ENCODE peak calls at places on chromosomes 11 and 22, in five cellular contexts. One of them, this sample, is unnamed.

GRCh38 chr11:8690374-8691342 is 8.1 kb downstream of the RPL27A start:
- DNase-seq in T-helper 2 cell: no peak
- DNase-seq in stimulated activated CD8-positive, alpha-beta memory T cell treated with anti-CD3 and anti-CD28 coated beads, Interleukin-15, amount 100 ng/mL, for 24 hours: no peak
- DNase-seq in HS-27A: no peak
- DNase-seq in left ventricle myocardium inferior: no peak
- DNase-seq in this sample: no peak

GRCh38 chr22:44567846-44568493 is 69.9 kb upstream of the RTL6 start:
- DNase-seq in T-helper 2 cell: peak
- DNase-seq in stimulated activated CD8-positive, alpha-beta memory T cell treated with anti-CD3 and anti-CD28 coated beads, Interleukin-15, amount 100 ng/mL, for 24 hours: peak
- DNase-seq in HS-27A: no peak
- DNase-seq in left ventricle myocardium inferior: no peak
- DNase-seq in this sample: peak

GRCh38 chr11:1062075-1062820 is 12.4 kb upstream of the MUC2 start:
- DNase-seq in T-helper 2 cell: no peak
- DNase-seq in stimulated activated CD8-positive, alpha-beta memory T cell treated with anti-CD3 and anti-CD28 coated beads, Interleukin-15, amount 100 ng/mL, for 24 hours: no peak
- DNase-seq in HS-27A: no peak
- DNase-seq in left ventricle myocardium inferior: no peak
- DNase-seq in this sample: no peak

GRCh38 chr22:46574993-46575914 is 37.8 kb upstream of the CELSR1 start:
- DNase-seq in T-helper 2 cell: no peak
- DNase-seq in stimulated activated CD8-positive, alpha-beta memory T cell treated with anti-CD3 and anti-CD28 coated beads, Interleukin-15, amount 100 ng/mL, for 24 hours: no peak
- DNase-seq in HS-27A: no peak
- DNase-seq in left ventricle myocardium inferior: peak
- DNase-seq in this sample: peak

GRCh38 chr22:40463727-40464126 is 93.3 kb downstream of the SGSM3 start:
- DNase-seq in T-helper 2 cell: no peak
- DNase-seq in stimulated activated CD8-positive, alpha-beta memory T cell treated with anti-CD3 and anti-CD28 coated beads, Interleukin-15, amount 100 ng/mL, for 24 hours: no peak
- DNase-seq in HS-27A: no peak
- DNase-seq in left ventricle myocardium inferior: no peak
- DNase-seq in this sample: no peak

GRCh38 chr11:126733685-126734084 is 266.9 kb downstream of the KIRREL3 start:
- DNase-seq in T-helper 2 cell: no peak
- DNase-seq in stimulated activated CD8-positive, alpha-beta memory T cell treated with anti-CD3 and anti-CD28 coated beads, Interleukin-15, amount 100 ng/mL, for 24 hours: no peak
- DNase-seq in HS-27A: no peak
- DNase-seq in left ventricle myocardium inferior: no peak
- DNase-seq in this sample: no peak

GRCh38 chr11:115415939-115416338 is 88.3 kb downstream of the CADM1 start:
- DNase-seq in T-helper 2 cell: no peak
- DNase-seq in stimulated activated CD8-positive, alpha-beta memory T cell treated with anti-CD3 and anti-CD28 coated beads, Interleukin-15, amount 100 ng/mL, for 24 hours: no peak
- DNase-seq in HS-27A: no peak
- DNase-seq in left ventricle myocardium inferior: no peak
- DNase-seq in this sample: no peak

GRCh38 chr22:23178512-23179254 is 1.6 kb upstream of the BCR start:
- DNase-seq in T-helper 2 cell: peak
- DNase-seq in stimulated activated CD8-positive, alpha-beta memory T cell treated with anti-CD3 and anti-CD28 coated beads, Interleukin-15, amount 100 ng/mL, for 24 hours: peak
- DNase-seq in HS-27A: no peak
- DNase-seq in left ventricle myocardium inferior: peak
- DNase-seq in this sample: peak

GRCh38 chr11:115819014-115819413 is 314.8 kb upstream of the CADM1 start:
- DNase-seq in T-helper 2 cell: no peak
- DNase-seq in stimulated activated CD8-positive, alpha-beta memory T cell treated with anti-CD3 and anti-CD28 coated beads, Interleukin-15, amount 100 ng/mL, for 24 hours: no peak
- DNase-seq in HS-27A: no peak
- DNase-seq in left ventricle myocardium inferior: no peak
- DNase-seq in this sample: no peak

GRCh38 chr22:43922123-43922522 is 1.5 kb upstream of the PNPLA3 start:
- DNase-seq in T-helper 2 cell: no peak
- DNase-seq in stimulated activated CD8-positive, alpha-beta memory T cell treated with anti-CD3 and anti-CD28 coated beads, Interleukin-15, amount 100 ng/mL, for 24 hours: no peak
- DNase-seq in HS-27A: no peak
- DNase-seq in left ventricle myocardium inferior: no peak
- DNase-seq in this sample: no peak

GRCh38 chr11:6268811-6269210 is 9.2 kb downstream of the CCKBR start:
- DNase-seq in T-helper 2 cell: no peak
- DNase-seq in stimulated activated CD8-positive, alpha-beta memory T cell treated with anti-CD3 and anti-CD28 coated beads, Interleukin-15, amount 100 ng/mL, for 24 hours: no peak
- DNase-seq in HS-27A: no peak
- DNase-seq in left ventricle myocardium inferior: no peak
- DNase-seq in this sample: no peak

GRCh38 chr22:29146101-29146560 is 59.6 kb upstream of the EMID1 start:
- DNase-seq in T-helper 2 cell: no peak
- DNase-seq in stimulated activated CD8-positive, alpha-beta memory T cell treated with anti-CD3 and anti-CD28 coated beads, Interleukin-15, amount 100 ng/mL, for 24 hours: no peak
- DNase-seq in HS-27A: no peak
- DNase-seq in left ventricle myocardium inferior: no peak
- DNase-seq in this sample: no peak

GRCh38 chr11:5336331-5336730 is 7.0 kb downstream of the OR51B5 start:
- DNase-seq in T-helper 2 cell: no peak
- DNase-seq in stimulated activated CD8-positive, alpha-beta memory T cell treated with anti-CD3 and anti-CD28 coated beads, Interleukin-15, amount 100 ng/mL, for 24 hours: no peak
- DNase-seq in HS-27A: no peak
- DNase-seq in left ventricle myocardium inferior: no peak
- DNase-seq in this sample: peak

GRCh38 chr11:86919557-86920210 is 35.5 kb downstream of the FZD4 start:
- DNase-seq in T-helper 2 cell: no peak
- DNase-seq in stimulated activated CD8-positive, alpha-beta memory T cell treated with anti-CD3 and anti-CD28 coated beads, Interleukin-15, amount 100 ng/mL, for 24 hours: no peak
- DNase-seq in HS-27A: peak
- DNase-seq in left ventricle myocardium inferior: no peak
- DNase-seq in this sample: peak

GRCh38 chr11:44427432-44427831 is 117.5 kb upstream of the ALX4 start:
- DNase-seq in T-helper 2 cell: no peak
- DNase-seq in stimulated activated CD8-positive, alpha-beta memory T cell treated with anti-CD3 and anti-CD28 coated beads, Interleukin-15, amount 100 ng/mL, for 24 hours: no peak
- DNase-seq in HS-27A: no peak
- DNase-seq in left ventricle myocardium inferior: no peak
- DNase-seq in this sample: no peak

GRCh38 chr22:43234299-43234988 is 47.5 kb upstream of the TTLL12 start:
- DNase-seq in T-helper 2 cell: no peak
- DNase-seq in stimulated activated CD8-positive, alpha-beta memory T cell treated with anti-CD3 and anti-CD28 coated beads, Interleukin-15, amount 100 ng/mL, for 24 hours: no peak
- DNase-seq in HS-27A: no peak
- DNase-seq in left ventricle myocardium inferior: no peak
- DNase-seq in this sample: no peak

GRCh38 chr11:102378818-102379217 is 31.8 kb downstream of the BIRC2 start:
- DNase-seq in T-helper 2 cell: no peak
- DNase-seq in stimulated activated CD8-positive, alpha-beta memory T cell treated with anti-CD3 and anti-CD28 coated beads, Interleukin-15, amount 100 ng/mL, for 24 hours: no peak
- DNase-seq in HS-27A: no peak
- DNase-seq in left ventricle myocardium inferior: no peak
- DNase-seq in this sample: no peak

GRCh38 chr11:67732045-67732787 is 57.8 kb upstream of the ALDH3B2 start:
- DNase-seq in T-helper 2 cell: peak
- DNase-seq in stimulated activated CD8-positive, alpha-beta memory T cell treated with anti-CD3 and anti-CD28 coated beads, Interleukin-15, amount 100 ng/mL, for 24 hours: peak
- DNase-seq in HS-27A: no peak
- DNase-seq in left ventricle myocardium inferior: no peak
- DNase-seq in this sample: no peak

GRCh38 chr11:6405039-6405667 is 13.7 kb downstream of the APBB1 start:
- DNase-seq in T-helper 2 cell: no peak
- DNase-seq in stimulated activated CD8-positive, alpha-beta memory T cell treated with anti-CD3 and anti-CD28 coated beads, Interleukin-15, amount 100 ng/mL, for 24 hours: no peak
- DNase-seq in HS-27A: no peak
- DNase-seq in left ventricle myocardium inferior: no peak
- DNase-seq in this sample: peak